ENCODE peak calls at places on chromosomes 13 and 19, in ten cellular contexts. D is coronary artery; P is WERI-Rb-1; E is CD8-positive, alpha-beta memory T cell; Y is uterus; U is ACHN; T is AG10803; N is GM10248; X is stimulated activated CD4-positive, alpha-beta T cell treated with anti-CD3 and anti-CD28 coated beads, Interleukin-1b, Interleukin-23, amount 100 ng/mL, for 24 hours; C is astrocyte of the cerebellum. O is an unnamed sample.

GRCh38 chr13:95603887-95604533 is 40.5 kb downstream of the DZIP1 start:
- DNase-seq in N (no peak), X (no peak), E (no peak), D (no peak), U (no peak), T (no peak), Y (no peak), C (peak), P (no peak), O (no peak)

GRCh38 chr13:95156208-95156607 is 145.0 kb downstream of the ABCC4 start:
- DNase-seq in D (no peak), Y (no peak), U (no peak), T (peak), C (peak), P (no peak), X (no peak), E (no peak), N (no peak), O (no peak)

GRCh38 chr13:72864142-72865035 is 82.5 kb downstream of the PIBF1 start:
- DNase-seq in U (no peak), P (no peak), E (no peak), Y (no peak), D (no peak), X (no peak), N (peak), T (peak), C (peak), O (no peak)

GRCh38 chr19:14059093-14059480 is 2.8 kb downstream of the PALM3 start:
- DNase-seq in P (peak), Y (no peak), C (no peak), D (no peak), T (no peak), N (peak), E (peak), X (peak), U (no peak), O (no peak)

GRCh38 chr13:105144936-105145335 is 1390.5 kb downstream of the EFNB2 start:
- DNase-seq in D (no peak), U (no peak), X (no peak), E (no peak), Y (no peak), N (no peak), T (no peak), C (no peak), P (no peak), O (no peak)

GRCh38 chr13:98476538-98476966 is 100.4 kb downstream of the STK24 start:
- DNase-seq in X (peak), T (peak), D (no peak), U (peak), P (no peak), Y (peak), E (peak), C (no peak), N (peak), O (peak)

GRCh38 chr19:55384576-55385235 is 614 bp upstream of the TMEM238 start:
- DNase-seq in T (no peak), N (no peak), E (peak), D (no peak), C (no peak), P (no peak), Y (peak), U (no peak), X (no peak), O (no peak)

GRCh38 chr19:14347999-14348889 is 33.0 kb upstream of the ADGRE5 start:
- DNase-seq in Y (peak), E (peak), P (peak), X (peak), U (peak), N (peak), T (peak), C (no peak), D (no peak), O (peak)

GRCh38 chr13:29676941-29677452 is 81.5 kb upstream of the SLC7A1 start:
- DNase-seq in T (peak), D (no peak), X (no peak), N (no peak), C (no peak), U (no peak), E (no peak), Y (no peak), P (no peak), O (no peak)

GRCh38 chr13:51435002-51435578 is 17.7 kb downstream of the INTS6 start:
- DNase-seq in C (no peak), N (no peak), U (peak), E (peak), Y (no peak), P (no peak), T (peak), D (no peak), X (no peak), O (no peak)

GRCh38 chr13:74158606-74159352 is 24.6 kb upstream of the KLF12 start:
- DNase-seq in E (no peak), T (no peak), N (no peak), X (no peak), D (no peak), U (no peak), C (no peak), P (no peak), Y (no peak), O (no peak)

GRCh38 chr13:96779691-96780090 is 214.6 kb downstream of the OXGR1 start:
- DNase-seq in Y (no peak), U (no peak), T (no peak), N (no peak), P (no peak), X (no peak), D (no peak), E (no peak), C (no peak), O (no peak)

GRCh38 chr19:14118165-14119051 is 846 bp upstream of the PRKACA start:
- DNase-seq in U (peak), D (peak), C (no peak), X (peak), Y (peak), E (peak), T (peak), N (no peak), P (peak), O (peak)

GRCh38 chr13:28128030-28128429 is 10.3 kb upstream of the PAN3 start:
- DNase-seq in P (no peak), Y (no peak), C (no peak), N (no peak), U (no peak), T (no peak), X (no peak), E (no peak), D (no peak), O (no peak)

GRCh38 chr19:18153555-18154134 is 682 bp downstream of the PIK3R2 start:
- DNase-seq in N (no peak), X (peak), Y (no peak), C (no peak), U (no peak), E (peak), D (no peak), T (no peak), P (no peak), O (no peak)

GRCh38 chr13:30659980-30660379 is 42.3 kb downstream of the USPL1 start:
- DNase-seq in N (no peak), T (no peak), D (no peak), X (no peak), E (no peak), P (no peak), U (no peak), C (no peak), Y (no peak), O (no peak)

GRCh38 chr13:44312131-44312530 is 61.5 kb upstream of the SERP2 start:
- DNase-seq in N (no peak), T (no peak), X (no peak), D (no peak), P (no peak), Y (no peak), C (no peak), E (no peak), U (no peak), O (no peak)

GRCh38 chr19:11324748-11325389 is 14.6 kb downstream of the RAB3D start:
- DNase-seq in P (no peak), U (no peak), C (no peak), D (no peak), N (no peak), Y (peak), T (no peak), X (no peak), E (no peak), O (no peak)

GRCh38 chr13:101305981-101306411 is 110.3 kb downstream of the NALCN start:
- DNase-seq in T (no peak), P (no peak), N (no peak), D (no peak), U (no peak), E (no peak), C (no peak), X (no peak), Y (no peak), O (no peak)

GRCh38 chr19:58393725-58394033 is 1.8 kb upstream of the RNF225 start:
- DNase-seq in Y (no peak), E (no peak), D (no peak), P (no peak), N (no peak), T (no peak), X (no peak), U (no peak), C (no peak), O (no peak)

GRCh38 chr13:95624020-95624419 is 20.5 kb downstream of the DZIP1 start:
- DNase-seq in N (peak), C (no peak), Y (peak), X (no peak), U (peak), D (no peak), E (peak), P (no peak), T (peak), O (no peak)

GRCh38 chr13:82606008-82606407 is 1276.3 kb downstream of the SLITRK1 start:
- DNase-seq in U (no peak), D (no peak), C (no peak), X (no peak), Y (no peak), T (no peak), N (no peak), P (no peak), E (no peak), O (no peak)

GRCh38 chr13:110887242-110887954 is 27.5 kb downstream of the ANKRD10 start:
- DNase-seq in T (no peak), P (no peak), X (no peak), U (no peak), E (no peak), D (no peak), C (no peak), N (no peak), Y (no peak), O (no peak)

GRCh38 chr19:48456864-48457263 is 1.5 kb downstream of the KCNJ14 start:
- DNase-seq in N (no peak), C (no peak), X (no peak), U (no peak), Y (no peak), D (no peak), P (no peak), T (no peak), E (no peak), O (no peak)

GRCh38 chr13:110467516-110467915 is 94.0 kb downstream of the RAB20 start:
- DNase-seq in Y (no peak), X (no peak), D (no peak), P (no peak), C (no peak), T (no peak), N (no peak), E (no peak), U (no peak), O (no peak)

GRCh38 chr13:66036024-66036614 is 1194.0 kb downstream of the PCDH9 start:
- DNase-seq in E (no peak), Y (no peak), T (no peak), X (no peak), U (no peak), D (no peak), C (no peak), N (no peak), P (peak), O (no peak)

GRCh38 chr13:34578471-34578870 is 363.6 kb upstream of the NBEA start:
- DNase-seq in Y (no peak), U (no peak), E (no peak), P (no peak), D (no peak), T (peak), C (no peak), N (no peak), X (no peak), O (no peak)

GRCh38 chr19:38388310-38389100 is at the start of gene SPRED3:
- DNase-seq in N (no peak), X (no peak), P (peak), D (no peak), E (no peak), Y (no peak), T (peak), C (no peak), U (peak), O (no peak)

GRCh38 chr19:1170938-1171754 is 2.9 kb downstream of the SBNO2 start:
- DNase-seq in U (no peak), N (no peak), P (no peak), C (no peak), T (no peak), X (no peak), E (no peak), D (no peak), Y (no peak), O (no peak)